ENCODE peak calls at places on chromosomes 13 and 19, in eight cellular contexts. One of them, this sample, is unnamed.

GRCh38 chr19:18741566-18742121 is 49.5 kb downstream of the COMP start:
- DNase-seq in heart left ventricle: no peak
- DNase-seq in stomach: peak; percentile 93
- DNase-seq in cardiac muscle cell: no peak
- DNase-seq in uterus: peak; percentile 36
- DNase-seq in tibial artery: no peak
- DNase-seq in transverse colon: peak; percentile 84
- DNase-seq in AG09309: no peak
- DNase-seq in this sample: no peak

GRCh38 chr19:29293736-29294342 is 80.9 kb upstream of the UQCRFS1 start:
- DNase-seq in tibial artery: peak; percentile 41
- DNase-seq in stomach: no peak
- DNase-seq in uterus: no peak
- DNase-seq in transverse colon: no peak
- DNase-seq in heart left ventricle: no peak
- DNase-seq in cardiac muscle cell: no peak
- DNase-seq in AG09309: no peak
- DNase-seq in this sample: no peak

GRCh38 chr19:325937-326565 is 18.5 kb downstream of the MIER2 start:
- DNase-seq in uterus: no peak
- DNase-seq in tibial artery: no peak
- DNase-seq in cardiac muscle cell: no peak
- DNase-seq in stomach: no peak
- DNase-seq in transverse colon: no peak
- DNase-seq in heart left ventricle: no peak
- DNase-seq in AG09309: no peak
- DNase-seq in this sample: no peak

GRCh38 chr13:50543767-50544166 is 299.7 kb downstream of the DLEU7 start:
- DNase-seq in tibial artery: no peak
- DNase-seq in cardiac muscle cell: no peak
- DNase-seq in stomach: no peak
- DNase-seq in uterus: no peak
- DNase-seq in transverse colon: no peak
- DNase-seq in heart left ventricle: no peak
- DNase-seq in AG09309: no peak
- DNase-seq in this sample: peak; percentile 81

GRCh38 chr13:76216729-76217128 is 580.6 kb downstream of the LMO7 start:
- DNase-seq in cardiac muscle cell: no peak
- DNase-seq in AG09309: no peak
- DNase-seq in tibial artery: no peak
- DNase-seq in uterus: no peak
- DNase-seq in heart left ventricle: no peak
- DNase-seq in transverse colon: no peak
- DNase-seq in stomach: no peak
- DNase-seq in this sample: peak; percentile 16

GRCh38 chr13:108220042-108220441 is 1.9 kb downstream of the ABHD13 start:
- DNase-seq in stomach: peak; percentile 66
- DNase-seq in transverse colon: peak; percentile 58
- DNase-seq in cardiac muscle cell: no peak
- DNase-seq in tibial artery: no peak
- DNase-seq in AG09309: no peak
- DNase-seq in uterus: no peak
- DNase-seq in heart left ventricle: no peak
- DNase-seq in this sample: no peak

GRCh38 chr19:10453852-10454251 is 33.5 kb downstream of the PDE4A start:
- DNase-seq in AG09309: no peak
- DNase-seq in heart left ventricle: no peak
- DNase-seq in cardiac muscle cell: no peak
- DNase-seq in tibial artery: no peak
- DNase-seq in uterus: no peak
- DNase-seq in stomach: no peak
- DNase-seq in transverse colon: no peak
- DNase-seq in this sample: no peak

GRCh38 chr13:42057918-42058530 is 9.6 kb downstream of the DGKH start:
- DNase-seq in uterus: no peak
- DNase-seq in stomach: no peak
- DNase-seq in cardiac muscle cell: no peak
- DNase-seq in tibial artery: no peak
- DNase-seq in heart left ventricle: no peak
- DNase-seq in transverse colon: no peak
- DNase-seq in AG09309: no peak
- DNase-seq in this sample: no peak

GRCh38 chr19:1104452-1105216 is 840 bp downstream of the GPX4 start:
- DNase-seq in AG09309: no peak
- DNase-seq in stomach: peak; percentile 69
- DNase-seq in tibial artery: peak; percentile 91
- DNase-seq in cardiac muscle cell: peak; percentile 90
- DNase-seq in uterus: peak; percentile 70
- DNase-seq in transverse colon: peak; percentile 82
- DNase-seq in heart left ventricle: peak; percentile 86
- DNase-seq in this sample: peak; percentile 76

GRCh38 chr19:1287622-1288527 is 2.2 kb downstream of the EFNA2 start:
- DNase-seq in stomach: no peak
- DNase-seq in uterus: no peak
- DNase-seq in cardiac muscle cell: no peak
- DNase-seq in tibial artery: no peak
- DNase-seq in AG09309: no peak
- DNase-seq in transverse colon: no peak
- DNase-seq in heart left ventricle: no peak
- DNase-seq in this sample: no peak

GRCh38 chr13:68173111-68173510 is 943.0 kb upstream of the PCDH9 start:
- DNase-seq in stomach: no peak
- DNase-seq in cardiac muscle cell: no peak
- DNase-seq in AG09309: no peak
- DNase-seq in tibial artery: no peak
- DNase-seq in transverse colon: no peak
- DNase-seq in uterus: no peak
- DNase-seq in heart left ventricle: no peak
- DNase-seq in this sample: peak; percentile 18

GRCh38 chr13:113669231-113669870 is 2.3 kb downstream of the GRK1 start:
- DNase-seq in transverse colon: peak; percentile 5
- DNase-seq in AG09309: no peak
- DNase-seq in stomach: peak; percentile 16
- DNase-seq in tibial artery: peak; percentile 48
- DNase-seq in uterus: peak; percentile 6
- DNase-seq in cardiac muscle cell: no peak
- DNase-seq in heart left ventricle: no peak
- DNase-seq in this sample: no peak

GRCh38 chr19:41866284-41866683 is 6.2 kb downstream of the RPS19 start:
- DNase-seq in uterus: no peak
- DNase-seq in heart left ventricle: no peak
- DNase-seq in AG09309: no peak
- DNase-seq in transverse colon: no peak
- DNase-seq in tibial artery: no peak
- DNase-seq in stomach: no peak
- DNase-seq in cardiac muscle cell: no peak
- DNase-seq in this sample: no peak

GRCh38 chr19:13024126-13024957 is 29.1 kb downstream of the NFIX start:
- DNase-seq in cardiac muscle cell: no peak
- DNase-seq in uterus: no peak
- DNase-seq in tibial artery: no peak
- DNase-seq in stomach: no peak
- DNase-seq in transverse colon: no peak
- DNase-seq in AG09309: no peak
- DNase-seq in heart left ventricle: no peak
- DNase-seq in this sample: no peak

GRCh38 chr19:5335593-5335992 is 5.0 kb downstream of the PTPRS start:
- DNase-seq in AG09309: no peak
- DNase-seq in uterus: no peak
- DNase-seq in heart left ventricle: no peak
- DNase-seq in transverse colon: no peak
- DNase-seq in cardiac muscle cell: no peak
- DNase-seq in tibial artery: no peak
- DNase-seq in stomach: no peak
- DNase-seq in this sample: no peak

GRCh38 chr19:1401138-1401888 is at the start of gene GAMT:
- DNase-seq in transverse colon: peak; percentile 52
- DNase-seq in tibial artery: no peak
- DNase-seq in AG09309: no peak
- DNase-seq in stomach: no peak
- DNase-seq in cardiac muscle cell: peak; percentile 75
- DNase-seq in heart left ventricle: peak; percentile 71
- DNase-seq in uterus: no peak
- DNase-seq in this sample: no peak

GRCh38 chr13:91024157-91024792 is 323.2 kb upstream of the MIR17HG start:
- DNase-seq in uterus: no peak
- DNase-seq in heart left ventricle: no peak
- DNase-seq in stomach: no peak
- DNase-seq in cardiac muscle cell: no peak
- DNase-seq in transverse colon: no peak
- DNase-seq in tibial artery: no peak
- DNase-seq in AG09309: no peak
- DNase-seq in this sample: no peak

GRCh38 chr13:91020635-91021034 is 326.9 kb upstream of the MIR17HG start:
- DNase-seq in heart left ventricle: no peak
- DNase-seq in cardiac muscle cell: no peak
- DNase-seq in tibial artery: no peak
- DNase-seq in AG09309: no peak
- DNase-seq in stomach: no peak
- DNase-seq in transverse colon: no peak
- DNase-seq in uterus: no peak
- DNase-seq in this sample: no peak

DNA sequence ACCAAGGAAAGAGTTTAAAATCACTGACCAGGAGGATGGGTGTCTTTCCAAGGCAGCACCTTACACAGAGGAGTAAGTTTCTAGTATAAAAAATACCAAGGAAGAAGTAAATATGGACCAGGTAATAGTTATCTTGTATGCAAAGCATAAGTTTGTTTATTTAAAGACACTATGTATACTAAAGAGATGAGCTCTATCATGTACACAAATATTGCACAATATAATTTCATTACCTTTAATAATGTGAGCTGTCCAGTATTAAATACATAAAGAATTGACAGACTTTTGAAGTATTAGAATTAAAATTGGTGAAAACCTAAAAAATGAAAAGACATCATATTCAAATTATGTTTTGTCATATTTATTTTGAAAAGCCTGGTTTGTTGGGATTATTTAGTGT is 322.0 kb upstream of the MIR17HG start:
- DNase-seq in cardiac muscle cell: no peak
- DNase-seq in uterus: no peak
- DNase-seq in AG09309: no peak
- DNase-seq in stomach: no peak
- DNase-seq in tibial artery: no peak
- DNase-seq in heart left ventricle: no peak
- DNase-seq in transverse colon: no peak
- DNase-seq in this sample: no peak
- H3K4me3 ChIP-seq in cardiac muscle cell: no peak overlapping the region
- H3K4me3 ChIP-seq in uterus: no peak overlapping the region
- H3K4me3 ChIP-seq in AG09309: no peak overlapping the region
- H3K4me3 ChIP-seq in stomach: no peak overlapping the region
- H3K4me3 ChIP-seq in tibial artery: no peak overlapping the region
- H3K4me3 ChIP-seq in heart left ventricle: no peak overlapping the region
- H3K4me3 ChIP-seq in transverse colon: no peak overlapping the region
- H3K4me3 ChIP-seq in this sample: no peak overlapping the region

DNA sequence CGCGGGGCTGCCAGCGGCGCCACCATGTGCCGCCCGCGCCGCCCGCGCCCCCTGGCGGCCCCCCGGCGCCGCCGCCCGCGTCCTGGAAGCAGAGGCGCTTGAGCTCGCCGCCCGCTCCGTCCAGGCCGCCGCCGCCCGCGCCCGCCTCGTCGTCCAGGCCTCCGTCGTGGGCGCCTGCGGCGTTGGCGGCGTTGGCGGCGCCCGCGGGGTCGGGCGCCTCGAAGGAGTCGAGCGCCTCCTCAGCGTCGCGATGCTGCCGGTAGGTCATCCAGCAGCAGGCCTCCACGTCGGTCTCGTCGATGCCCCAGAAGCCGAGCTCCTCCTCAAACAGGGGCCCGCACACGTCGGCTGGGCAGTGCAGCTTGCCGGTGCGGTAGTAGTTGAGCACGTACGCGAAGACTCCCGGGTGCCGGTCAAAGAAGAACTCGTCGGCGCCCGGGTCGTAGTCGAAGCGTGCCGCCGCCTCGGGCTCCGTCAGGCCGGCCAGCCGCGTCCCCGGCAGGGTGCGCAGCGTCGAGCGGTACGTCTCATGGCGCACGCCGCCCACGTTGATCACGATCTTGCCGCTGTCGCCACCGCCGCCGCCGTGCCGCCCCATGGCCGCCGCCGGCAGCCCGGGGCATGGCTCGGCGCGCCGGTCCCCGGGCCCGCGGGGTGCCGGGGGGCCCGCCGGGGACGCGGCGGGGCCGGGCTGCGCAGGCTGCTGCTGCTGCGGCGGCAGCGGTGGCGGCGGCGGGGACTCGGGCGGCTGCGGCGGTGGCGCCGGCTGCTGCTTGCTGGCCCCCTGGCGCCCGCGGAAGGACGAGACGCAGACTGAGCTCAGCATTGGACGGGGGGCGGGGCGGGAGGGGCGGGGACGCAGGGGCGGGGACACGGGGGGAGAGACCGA is 676 bp downstream of the KCNC3 start:
- DNase-seq in transverse colon: no peak
- DNase-seq in heart left ventricle: peak; percentile 44
- DNase-seq in stomach: no peak
- DNase-seq in cardiac muscle cell: peak; percentile 48
- DNase-seq in uterus: no peak
- DNase-seq in AG09309: no peak
- DNase-seq in tibial artery: no peak
- DNase-seq in this sample: no peak
- TF ChIP-seq CTCF in transverse colon: peak; percentile 11
- TF ChIP-seq CTCF in heart left ventricle: no peak
- TF ChIP-seq CTCF in stomach: no peak
- TF ChIP-seq CTCF in cardiac muscle cell: no peak
- TF ChIP-seq CTCF in uterus: no peak
- TF ChIP-seq CTCF in AG09309: no peak
- TF ChIP-seq CTCF in tibial artery: no peak
- TF ChIP-seq CTCF in this sample: no peak

GRCh38 chr19:3586124-3586626 is 897 bp downstream of the GIPC3 start:
- DNase-seq in AG09309: no peak
- DNase-seq in uterus: no peak
- DNase-seq in heart left ventricle: no peak
- DNase-seq in stomach: no peak
- DNase-seq in cardiac muscle cell: peak; percentile 42
- DNase-seq in tibial artery: no peak
- DNase-seq in transverse colon: no peak
- DNase-seq in this sample: no peak
- H3K4me3 ChIP-seq in AG09309: no peak overlapping the region
- H3K4me3 ChIP-seq in uterus: peak overlapping the region; percentile 5
- H3K4me3 ChIP-seq in heart left ventricle: peak overlapping the region; percentile 21
- H3K4me3 ChIP-seq in stomach: peak overlapping the region; percentile 47
- H3K4me3 ChIP-seq in cardiac muscle cell: peak overlapping the region; percentile 14
- H3K4me3 ChIP-seq in tibial artery: peak overlapping the region; percentile 37
- H3K4me3 ChIP-seq in transverse colon: peak overlapping the region; percentile 24
- H3K4me3 ChIP-seq in this sample: no peak overlapping the region

DNA sequence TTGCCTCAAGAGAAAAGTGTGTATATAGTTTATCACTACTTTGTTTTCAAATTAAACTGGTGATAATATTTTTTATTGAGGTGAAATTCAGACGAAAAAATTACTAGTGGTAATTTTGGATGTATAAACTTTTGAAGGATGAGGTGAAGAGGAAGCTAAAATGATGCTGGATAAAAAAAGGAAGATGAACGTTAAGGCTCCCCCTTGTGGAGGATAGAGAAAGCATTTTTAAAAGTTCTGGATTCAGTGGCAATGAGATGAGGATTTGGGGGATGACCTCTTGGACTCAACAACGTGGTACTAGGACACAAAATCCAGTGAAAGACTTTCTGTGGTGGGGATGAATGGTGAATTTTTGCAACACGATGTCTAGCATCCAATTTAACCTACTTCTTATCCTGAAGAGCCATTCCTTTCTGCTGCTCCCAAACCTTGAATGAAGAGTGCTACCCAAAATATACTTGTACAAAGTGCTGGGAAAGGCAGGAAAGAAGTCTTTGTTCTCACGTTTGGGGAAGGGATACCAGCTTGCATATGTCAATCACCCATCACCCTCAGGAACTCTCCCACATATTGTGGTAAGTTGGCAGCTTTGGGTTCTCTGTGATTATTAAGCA is 7.3 kb upstream of the SIGLEC5 start:
- DNase-seq in cardiac muscle cell: no peak
- DNase-seq in uterus: no peak
- DNase-seq in tibial artery: no peak
- DNase-seq in stomach: no peak
- DNase-seq in heart left ventricle: no peak
- DNase-seq in AG09309: no peak
- DNase-seq in transverse colon: no peak
- DNase-seq in this sample: peak; percentile 2
- TF ChIP-seq CTCF in cardiac muscle cell: peak; percentile 54
- TF ChIP-seq CTCF in uterus: no peak
- TF ChIP-seq CTCF in tibial artery: peak; percentile 8
- TF ChIP-seq CTCF in stomach: no peak
- TF ChIP-seq CTCF in heart left ventricle: peak; percentile 23
- TF ChIP-seq CTCF in AG09309: peak; percentile 11
- TF ChIP-seq CTCF in transverse colon: peak; percentile 39
- TF ChIP-seq CTCF in this sample: peak; percentile 44